ENCODE peak calls at places on chromosomes 5 and 9, in six cellular contexts. Y is GM12891, Z is NCI-H1092 treated with DMSO at 0.1 percent for 48 hours, G is choroid plexus epithelial cell, W is SW480, Q is nephron progenitor cell. K is an unnamed sample.

GRCh38 chr5:178895615-178896571 is at the start of gene ZFP2:
- DNase-seq in W (peak), Z (peak), Y (peak), Q (peak), G (peak), K (peak)

GRCh38 chr9:115413304-115413703 is 295.3 kb upstream of the TNC start:
- DNase-seq in W (no peak), Y (peak), Q (no peak), G (no peak), Z (no peak), K (no peak)

GRCh38 chr9:99072040-99072394 is 32.9 kb upstream of the TGFBR1 start:
- DNase-seq in Y (no peak), W (no peak), Z (no peak), G (no peak), Q (no peak), K (no peak)

GRCh38 chr9:20078246-20078645 is 289.4 kb upstream of the SLC24A2 start:
- DNase-seq in W (no peak), Z (no peak), Q (no peak), G (no peak), Y (no peak), K (no peak)

GRCh38 chr9:129671519-129671918 is 6.1 kb downstream of the PRRX2 start:
- DNase-seq in Z (no peak), G (no peak), Y (no peak), W (no peak), Q (no peak), K (no peak)

GRCh38 chr5:139659673-139660072 is 11.5 kb downstream of the CXXC5 start:
- DNase-seq in W (no peak), Q (peak), Y (no peak), Z (no peak), G (no peak), K (peak)

GRCh38 chr5:161283296-161283695 is 263.2 kb downstream of the GABRB2 start:
- DNase-seq in Z (no peak), Y (no peak), G (no peak), W (no peak), Q (no peak), K (no peak)

GRCh38 chr5:124906339-124907097 is 160.1 kb upstream of the ZNF608 start:
- DNase-seq in G (peak), Z (peak), Y (no peak), Q (peak), W (no peak), K (peak)

GRCh38 chr5:140321796-140322195 is 18.9 kb upstream of the PFDN1 start:
- DNase-seq in G (no peak), Q (no peak), Z (no peak), Y (no peak), W (no peak), K (no peak)

GRCh38 chr5:119387900-119388618 is 32.2 kb downstream of the TNFAIP8 start:
- DNase-seq in Q (no peak), W (no peak), G (no peak), Z (no peak), Y (no peak), K (no peak)

GRCh38 chr9:123250504-123250903 is 17.9 kb downstream of the STRBP start:
- DNase-seq in W (no peak), G (no peak), Z (no peak), Y (no peak), Q (no peak), K (no peak)

GRCh38 chr5:14660836-14661235 is 3.7 kb upstream of the OTULIN start:
- DNase-seq in Q (no peak), W (no peak), Z (no peak), G (no peak), Y (no peak), K (no peak)